ENCODE peak calls at places on chromosome 12, in six cellular contexts. H is GM23248, R is fibroblast of pulmonary artery, T is AG09309, P is H1, B is endodermal cell. I is an unnamed sample.
A peak's percentile ranks its signal among the peaks of the same experiment; 100 is the strongest.

GRCh38 chr12:52836491-52837175 is 2.5 kb upstream of the KRT79 start:
- DNase-seq in T (no peak), H (no peak), P (no peak), R (no peak), B (no peak), I (no peak)

GRCh38 chr12:120466560-120467315 is 2.8 kb downstream of the SRSF9 start:
- DNase-seq in H (peak; percentile 78), R (peak; percentile 57), P (peak; percentile 60), T (no peak), B (peak; percentile 91), I (peak; percentile 22)

GRCh38 chr12:46585854-46586621 is 213.5 kb upstream of the SLC38A2 start:
- DNase-seq in R (peak; percentile 73), B (peak; percentile 88), T (no peak), P (no peak), H (peak; percentile 39), I (no peak)

GRCh38 chr12:30989754-30990153 is 63.2 kb downstream of the TSPAN11 start:
- DNase-seq in B (peak; percentile 95), H (peak; percentile 24), P (peak; percentile 76), T (no peak), R (peak; percentile 8), I (no peak)

GRCh38 chr12:121228919-121229650 is 19.2 kb downstream of the P2RX4 start:
- DNase-seq in T (no peak), R (no peak), P (no peak), B (no peak), H (no peak), I (no peak)

GRCh38 chr12:121709478-121709890 is 3.1 kb upstream of the TMEM120B start:
- DNase-seq in R (peak; percentile 48), B (peak; percentile 74), T (no peak), P (no peak), H (peak; percentile 83), I (no peak)

GRCh38 chr12:95224202-95225170 is 6.9 kb downstream of the VEZT start:
- DNase-seq in H (peak; percentile 91), T (no peak), P (no peak), R (peak; percentile 53), B (no peak), I (no peak)

GRCh38 chr12:118190266-118190665 is 54.3 kb downstream of the PEBP1 start:
- DNase-seq in R (peak; percentile 48), B (no peak), T (no peak), H (peak; percentile 61), P (no peak), I (no peak)

GRCh38 chr12:132323171-132324010 is 6.0 kb downstream of the GALNT9 start:
- DNase-seq in P (no peak), R (no peak), B (no peak), T (no peak), H (no peak), I (no peak)

GRCh38 chr12:63846249-63846967 is 1.9 kb downstream of the SRGAP1 start:
- DNase-seq in B (peak; percentile 45), R (no peak), H (peak; percentile 40), P (no peak), T (no peak), I (no peak)
- H3K4me3 ChIP-seq in B (peak overlapping the region; percentile 93), R (peak overlapping the region; percentile 99), H (peak overlapping the region; percentile 99), P (no peak overlapping the region), T (peak overlapping the region; percentile 88), I (no peak overlapping the region)

DNA sequence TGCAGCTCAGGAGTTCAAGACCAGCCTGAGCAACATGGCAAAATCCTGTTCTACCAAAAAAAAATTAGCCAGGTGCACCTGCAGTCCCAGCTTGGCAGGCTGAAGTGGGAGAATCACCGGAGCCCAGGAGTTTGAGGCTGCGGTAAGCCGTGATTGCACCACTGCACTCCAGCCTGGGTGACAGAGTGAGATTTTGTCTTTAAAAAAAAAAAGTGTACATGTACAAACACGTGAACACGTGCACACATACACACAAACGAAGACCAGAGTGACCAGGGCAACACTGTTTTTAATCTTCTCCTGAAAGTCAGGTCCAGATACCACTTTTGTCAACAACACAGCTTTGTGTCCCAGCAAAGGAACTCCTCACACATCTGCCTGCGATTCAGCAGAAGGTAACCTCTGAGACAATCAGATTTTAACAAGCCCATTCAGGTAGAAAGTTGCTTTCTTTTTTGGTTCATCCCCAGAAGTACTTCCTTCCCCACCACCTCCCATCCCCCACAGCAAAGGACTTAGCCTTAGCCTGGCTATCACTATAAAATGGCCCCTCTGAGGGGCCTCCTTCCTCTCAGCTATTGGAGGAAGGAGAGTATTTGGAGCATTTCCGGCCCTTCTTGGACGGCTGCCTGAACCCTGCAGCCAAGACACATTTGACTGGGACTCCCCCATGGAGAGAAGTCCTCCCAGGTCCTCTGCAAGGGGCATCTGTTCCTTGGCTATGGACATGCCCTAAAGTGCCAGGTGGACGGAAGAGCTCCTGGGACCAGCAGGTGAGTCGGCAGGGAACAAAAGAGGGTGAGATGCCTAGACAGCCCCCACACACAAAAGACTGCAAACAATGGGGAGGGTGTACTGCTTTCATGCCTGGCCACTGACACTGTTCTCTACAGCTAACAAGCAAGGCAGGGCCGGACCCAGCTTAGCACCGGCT is 9.8 kb downstream of the CTDSP2 start:
- DNase-seq in T (no peak), B (peak; percentile 78), P (no peak), H (peak; percentile 82), R (peak; percentile 94), I (peak; percentile 58)
- H3K4me3 ChIP-seq in T (no peak overlapping the region), B (peak overlapping the region; percentile 61), P (peak overlapping the region; percentile 14), H (peak overlapping the region; percentile 56), R (peak overlapping the region; percentile 35), I (peak overlapping the region; percentile 21)

GRCh38 chr12:110563702-110564470 is 19.2 kb downstream of the PPTC7 start:
- DNase-seq in H (peak; percentile 64), R (peak; percentile 53), B (no peak), T (no peak), P (no peak), I (no peak)

GRCh38 chr12:110564471-110564991 is 18.6 kb downstream of the PPTC7 start:
- DNase-seq in R (no peak), T (no peak), P (no peak), H (no peak), B (no peak), I (no peak)

GRCh38 chr12:110560048-110560447 is 23.1 kb downstream of the PPTC7 start:
- DNase-seq in R (no peak), T (no peak), H (no peak), P (no peak), B (no peak), I (no peak)

GRCh38 chr12:110557300-110557699 is 25.8 kb downstream of the PPTC7 start:
- DNase-seq in H (no peak), B (no peak), R (no peak), T (no peak), P (no peak), I (no peak)

DNA sequence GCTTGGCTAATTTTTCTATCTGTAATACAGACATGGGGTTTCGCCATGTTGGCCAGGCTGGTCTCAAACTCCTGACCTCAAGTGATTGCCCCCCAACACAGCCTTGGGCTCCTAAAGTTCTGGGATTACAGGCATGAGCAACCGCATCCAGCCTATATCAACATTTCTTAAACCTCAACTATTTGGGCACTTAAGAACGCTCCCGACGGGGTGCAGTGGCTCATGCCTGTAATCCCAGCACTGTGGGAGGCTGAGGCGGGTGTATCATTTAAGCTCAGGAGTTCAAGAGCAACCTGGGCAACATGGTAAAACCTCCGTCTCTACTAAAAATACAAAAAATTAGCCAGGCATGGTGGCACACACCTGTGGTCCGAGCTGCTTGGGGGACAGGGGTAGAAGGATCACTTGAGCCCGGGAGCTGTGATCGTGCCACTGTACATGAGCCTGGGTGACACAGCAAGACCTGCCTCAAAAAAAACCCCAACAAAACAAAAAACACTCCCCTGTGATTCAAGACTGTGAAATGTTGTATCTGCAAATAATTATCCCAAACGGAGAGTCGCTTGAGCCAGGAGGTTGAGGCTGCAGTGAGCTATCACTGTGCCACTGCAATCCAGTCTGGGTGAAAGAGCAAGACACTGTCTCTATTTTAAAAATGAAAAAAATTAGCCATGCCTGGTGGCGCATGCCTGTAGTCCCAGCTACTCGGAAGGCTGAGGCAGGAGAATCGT is 21.5 kb downstream of the PPTC7 start:
- DNase-seq in H (peak; percentile 85), P (no peak), B (peak; percentile 35), R (no peak), T (no peak), I (no peak)
- H3K4me3 ChIP-seq in H (peak overlapping the region; percentile 36), P (no peak overlapping the region), B (no peak overlapping the region), R (no peak overlapping the region), T (no peak overlapping the region), I (no peak overlapping the region)

GRCh38 chr12:107992870-107993451 is 136.1 kb upstream of the WSCD2 start:
- DNase-seq in R (peak; percentile 38), B (peak; percentile 90), T (no peak), P (peak; percentile 60), H (peak; percentile 58), I (no peak)
- H3K4me3 ChIP-seq in R (no peak overlapping the region), B (no peak overlapping the region), T (no peak overlapping the region), P (no peak overlapping the region), H (no peak overlapping the region), I (no peak overlapping the region)

GRCh38 chr12:101813117-101813516 is 17.6 kb downstream of the GNPTAB start:
- DNase-seq in H (no peak), B (no peak), R (no peak), T (no peak), P (no peak), I (no peak)
- H3K4me3 ChIP-seq in H (no peak overlapping the region), B (no peak overlapping the region), R (no peak overlapping the region), T (no peak overlapping the region), P (no peak overlapping the region), I (no peak overlapping the region)

GRCh38 chr12:77007476-77007875 is 57.9 kb downstream of the E2F7 start:
- DNase-seq in T (peak; percentile 5), P (no peak), H (peak; percentile 32), R (no peak), B (no peak), I (no peak)
- H3K4me3 ChIP-seq in T (no peak overlapping the region), P (no peak overlapping the region), H (no peak overlapping the region), R (no peak overlapping the region), B (no peak overlapping the region), I (no peak overlapping the region)

GRCh38 chr12:57743769-57744168 is 1.1 kb upstream of the TSPAN31 start:
- DNase-seq in H (no peak), B (no peak), R (no peak), T (no peak), P (no peak), I (no peak)

GRCh38 chr12:57744194-57744776 is 554 bp upstream of the TSPAN31 start:
- DNase-seq in B (no peak), H (peak; percentile 83), P (peak; percentile 78), R (peak; percentile 91), T (peak; percentile 43), I (no peak)

GRCh38 chr12:57744777-57745484 is at the start of gene TSPAN31:
- DNase-seq in T (peak; percentile 93), B (peak; percentile 99), R (peak; percentile 99), H (peak; percentile 99), P (peak; percentile 91), I (peak; percentile 96)

GRCh38 chr12:57745485-57745881 is 644 bp downstream of the TSPAN31 start:
- DNase-seq in B (peak; percentile 71), R (no peak), T (no peak), P (no peak), H (peak; percentile 29), I (no peak)

DNA sequence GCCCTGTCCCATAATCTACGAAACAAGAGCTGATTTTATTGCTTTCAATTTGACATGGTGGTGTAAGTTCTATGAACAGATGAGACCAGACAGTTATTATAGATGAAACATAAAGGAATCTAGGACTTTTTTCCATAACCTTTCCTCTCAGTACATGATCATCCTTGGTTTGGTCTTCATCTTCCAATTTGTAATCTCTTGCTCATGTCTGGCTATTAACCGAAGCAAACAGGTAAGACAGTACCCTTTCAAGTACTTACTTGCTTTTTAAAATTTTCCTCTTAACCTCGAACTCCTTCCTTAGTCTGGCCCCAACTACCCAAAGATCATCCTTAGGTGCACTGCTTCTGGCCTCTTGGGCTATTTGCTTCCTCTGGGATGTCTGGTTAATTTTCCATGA is 1.2 kb downstream of the TSPAN31 start:
- DNase-seq in T (no peak), H (no peak), R (no peak), B (no peak), P (no peak), I (no peak)
- H3K4me3 ChIP-seq in T (peak overlapping the region; percentile 69), H (peak overlapping the region; percentile 99), R (peak overlapping the region; percentile 99), B (peak overlapping the region; percentile 97), P (no peak overlapping the region), I (no peak overlapping the region)

I was measured in gastrocnemius medialis.